ENCODE peak calls at places on chromosomes 2 and 18, in ten cellular contexts. One of them, this sample, is unnamed.

GRCh38 chr18:48922801-48923730 is 27.7 kb downstream of the SMAD7 start:
- DNase-seq in coronary artery: peak
- DNase-seq in BE2C: no peak
- DNase-seq in activated CD8-positive, alpha-beta T cell treated with anti-CD3 and anti-CD28 coated beads for 36 hours: no peak
- DNase-seq in mucosa of gallbladder: no peak
- DNase-seq in cardiac muscle cell: peak
- DNase-seq in SK-MEL-5: peak
- DNase-seq in Right ventricle myocardium superior: peak
- DNase-seq in amygdala: no peak
- DNase-seq in activated T-cell treated with anti-CD3 and anti-CD28 coated beads for 24 hours: no peak
- DNase-seq in this sample: peak

GRCh38 chr2:73642338-73643018 is at the start of gene NAT8:
- DNase-seq in coronary artery: no peak
- DNase-seq in amygdala: no peak
- DNase-seq in SK-MEL-5: peak
- DNase-seq in cardiac muscle cell: peak
- DNase-seq in Right ventricle myocardium superior: no peak
- DNase-seq in activated CD8-positive, alpha-beta T cell treated with anti-CD3 and anti-CD28 coated beads for 36 hours: no peak
- DNase-seq in activated T-cell treated with anti-CD3 and anti-CD28 coated beads for 24 hours: no peak
- DNase-seq in BE2C: no peak
- DNase-seq in mucosa of gallbladder: peak
- DNase-seq in this sample: no peak

GRCh38 chr18:37565138-37565984 is at the start of gene CELF4:
- DNase-seq in SK-MEL-5: peak
- DNase-seq in amygdala: peak
- DNase-seq in BE2C: peak
- DNase-seq in activated T-cell treated with anti-CD3 and anti-CD28 coated beads for 24 hours: no peak
- DNase-seq in coronary artery: no peak
- DNase-seq in Right ventricle myocardium superior: no peak
- DNase-seq in mucosa of gallbladder: no peak
- DNase-seq in cardiac muscle cell: no peak
- DNase-seq in activated CD8-positive, alpha-beta T cell treated with anti-CD3 and anti-CD28 coated beads for 36 hours: no peak
- DNase-seq in this sample: no peak

GRCh38 chr18:48806551-48807261 is 144.1 kb downstream of the SMAD7 start:
- DNase-seq in BE2C: no peak
- DNase-seq in coronary artery: peak
- DNase-seq in cardiac muscle cell: no peak
- DNase-seq in Right ventricle myocardium superior: peak
- DNase-seq in activated CD8-positive, alpha-beta T cell treated with anti-CD3 and anti-CD28 coated beads for 36 hours: peak
- DNase-seq in SK-MEL-5: peak
- DNase-seq in mucosa of gallbladder: no peak
- DNase-seq in activated T-cell treated with anti-CD3 and anti-CD28 coated beads for 24 hours: no peak
- DNase-seq in amygdala: no peak
- DNase-seq in this sample: no peak

GRCh38 chr2:204180671-204181070 is 244.1 kb downstream of the ICOS start:
- DNase-seq in BE2C: peak
- DNase-seq in activated T-cell treated with anti-CD3 and anti-CD28 coated beads for 24 hours: no peak
- DNase-seq in SK-MEL-5: peak
- DNase-seq in coronary artery: no peak
- DNase-seq in Right ventricle myocardium superior: no peak
- DNase-seq in mucosa of gallbladder: no peak
- DNase-seq in cardiac muscle cell: no peak
- DNase-seq in amygdala: no peak
- DNase-seq in activated CD8-positive, alpha-beta T cell treated with anti-CD3 and anti-CD28 coated beads for 36 hours: no peak
- DNase-seq in this sample: no peak

GRCh38 chr18:2104620-2105462 is 466.5 kb downstream of the METTL4 start:
- DNase-seq in cardiac muscle cell: peak
- DNase-seq in activated CD8-positive, alpha-beta T cell treated with anti-CD3 and anti-CD28 coated beads for 36 hours: peak
- DNase-seq in BE2C: peak
- DNase-seq in coronary artery: no peak
- DNase-seq in Right ventricle myocardium superior: peak
- DNase-seq in amygdala: no peak
- DNase-seq in SK-MEL-5: peak
- DNase-seq in activated T-cell treated with anti-CD3 and anti-CD28 coated beads for 24 hours: peak
- DNase-seq in mucosa of gallbladder: peak
- DNase-seq in this sample: peak

GRCh38 chr2:106147665-106148064 is 46.4 kb downstream of the UXS1 start:
- DNase-seq in cardiac muscle cell: no peak
- DNase-seq in activated T-cell treated with anti-CD3 and anti-CD28 coated beads for 24 hours: no peak
- DNase-seq in BE2C: no peak
- DNase-seq in Right ventricle myocardium superior: no peak
- DNase-seq in amygdala: no peak
- DNase-seq in coronary artery: no peak
- DNase-seq in SK-MEL-5: no peak
- DNase-seq in activated CD8-positive, alpha-beta T cell treated with anti-CD3 and anti-CD28 coated beads for 36 hours: peak
- DNase-seq in mucosa of gallbladder: no peak
- DNase-seq in this sample: no peak

GRCh38 chr2:74497777-74498499 is 1.5 kb downstream of the LBX2 start:
- DNase-seq in cardiac muscle cell: no peak
- DNase-seq in mucosa of gallbladder: peak
- DNase-seq in Right ventricle myocardium superior: no peak
- DNase-seq in BE2C: no peak
- DNase-seq in coronary artery: peak
- DNase-seq in SK-MEL-5: no peak
- DNase-seq in activated CD8-positive, alpha-beta T cell treated with anti-CD3 and anti-CD28 coated beads for 36 hours: peak
- DNase-seq in amygdala: no peak
- DNase-seq in activated T-cell treated with anti-CD3 and anti-CD28 coated beads for 24 hours: no peak
- DNase-seq in this sample: no peak

GRCh38 chr2:176085861-176086771 is 2.4 kb upstream of the EVX2 start:
- DNase-seq in cardiac muscle cell: peak
- DNase-seq in amygdala: no peak
- DNase-seq in SK-MEL-5: peak
- DNase-seq in activated T-cell treated with anti-CD3 and anti-CD28 coated beads for 24 hours: no peak
- DNase-seq in activated CD8-positive, alpha-beta T cell treated with anti-CD3 and anti-CD28 coated beads for 36 hours: no peak
- DNase-seq in Right ventricle myocardium superior: peak
- DNase-seq in coronary artery: peak
- DNase-seq in mucosa of gallbladder: no peak
- DNase-seq in BE2C: peak
- DNase-seq in this sample: no peak

GRCh38 chr2:190640124-190640523 is 8.8 kb upstream of the NAB1 start:
- DNase-seq in activated T-cell treated with anti-CD3 and anti-CD28 coated beads for 24 hours: no peak
- DNase-seq in activated CD8-positive, alpha-beta T cell treated with anti-CD3 and anti-CD28 coated beads for 36 hours: no peak
- DNase-seq in amygdala: no peak
- DNase-seq in cardiac muscle cell: peak
- DNase-seq in SK-MEL-5: no peak
- DNase-seq in BE2C: no peak
- DNase-seq in Right ventricle myocardium superior: no peak
- DNase-seq in mucosa of gallbladder: no peak
- DNase-seq in coronary artery: no peak
- DNase-seq in this sample: no peak

GRCh38 chr2:181678033-181678586 is 2.2 kb downstream of the NEUROD1 start:
- DNase-seq in BE2C: no peak
- DNase-seq in mucosa of gallbladder: peak
- DNase-seq in activated T-cell treated with anti-CD3 and anti-CD28 coated beads for 24 hours: peak
- DNase-seq in amygdala: no peak
- DNase-seq in cardiac muscle cell: peak
- DNase-seq in activated CD8-positive, alpha-beta T cell treated with anti-CD3 and anti-CD28 coated beads for 36 hours: peak
- DNase-seq in SK-MEL-5: peak
- DNase-seq in Right ventricle myocardium superior: peak
- DNase-seq in coronary artery: no peak
- DNase-seq in this sample: peak

GRCh38 chr2:220811952-220812570 is 760.0 kb downstream of the EPHA4 start:
- DNase-seq in Right ventricle myocardium superior: no peak
- DNase-seq in BE2C: no peak
- DNase-seq in cardiac muscle cell: no peak
- DNase-seq in amygdala: no peak
- DNase-seq in activated T-cell treated with anti-CD3 and anti-CD28 coated beads for 24 hours: no peak
- DNase-seq in activated CD8-positive, alpha-beta T cell treated with anti-CD3 and anti-CD28 coated beads for 36 hours: no peak
- DNase-seq in coronary artery: no peak
- DNase-seq in mucosa of gallbladder: no peak
- DNase-seq in SK-MEL-5: no peak
- DNase-seq in this sample: no peak

GRCh38 chr2:202718614-202719013 is 83.8 kb downstream of the FAM117B start:
- DNase-seq in cardiac muscle cell: peak
- DNase-seq in SK-MEL-5: peak
- DNase-seq in activated T-cell treated with anti-CD3 and anti-CD28 coated beads for 24 hours: no peak
- DNase-seq in Right ventricle myocardium superior: no peak
- DNase-seq in amygdala: no peak
- DNase-seq in activated CD8-positive, alpha-beta T cell treated with anti-CD3 and anti-CD28 coated beads for 36 hours: no peak
- DNase-seq in coronary artery: no peak
- DNase-seq in mucosa of gallbladder: no peak
- DNase-seq in BE2C: no peak
- DNase-seq in this sample: no peak

GRCh38 chr2:216286616-216287231 is 85.6 kb downstream of the MARCHF4 start:
- DNase-seq in amygdala: no peak
- DNase-seq in BE2C: no peak
- DNase-seq in coronary artery: no peak
- DNase-seq in Right ventricle myocardium superior: no peak
- DNase-seq in activated T-cell treated with anti-CD3 and anti-CD28 coated beads for 24 hours: no peak
- DNase-seq in activated CD8-positive, alpha-beta T cell treated with anti-CD3 and anti-CD28 coated beads for 36 hours: no peak
- DNase-seq in SK-MEL-5: no peak
- DNase-seq in mucosa of gallbladder: no peak
- DNase-seq in cardiac muscle cell: peak
- DNase-seq in this sample: no peak

GRCh38 chr2:178484245-178485041 is 4.2 kb downstream of the PLEKHA3 start:
- DNase-seq in amygdala: no peak
- DNase-seq in BE2C: peak
- DNase-seq in activated T-cell treated with anti-CD3 and anti-CD28 coated beads for 24 hours: no peak
- DNase-seq in coronary artery: no peak
- DNase-seq in Right ventricle myocardium superior: peak
- DNase-seq in SK-MEL-5: peak
- DNase-seq in mucosa of gallbladder: peak
- DNase-seq in activated CD8-positive, alpha-beta T cell treated with anti-CD3 and anti-CD28 coated beads for 36 hours: no peak
- DNase-seq in cardiac muscle cell: peak
- DNase-seq in this sample: peak

GRCh38 chr2:234770081-234770506 is 181.7 kb upstream of the SH3BP4 start:
- DNase-seq in cardiac muscle cell: peak
- DNase-seq in Right ventricle myocardium superior: no peak
- DNase-seq in coronary artery: no peak
- DNase-seq in SK-MEL-5: no peak
- DNase-seq in activated T-cell treated with anti-CD3 and anti-CD28 coated beads for 24 hours: no peak
- DNase-seq in activated CD8-positive, alpha-beta T cell treated with anti-CD3 and anti-CD28 coated beads for 36 hours: no peak
- DNase-seq in mucosa of gallbladder: no peak
- DNase-seq in amygdala: no peak
- DNase-seq in BE2C: peak
- DNase-seq in this sample: no peak

GRCh38 chr2:160406591-160407392 is 86.8 kb downstream of the RBMS1 start:
- DNase-seq in activated T-cell treated with anti-CD3 and anti-CD28 coated beads for 24 hours: peak
- DNase-seq in coronary artery: no peak
- DNase-seq in Right ventricle myocardium superior: peak
- DNase-seq in activated CD8-positive, alpha-beta T cell treated with anti-CD3 and anti-CD28 coated beads for 36 hours: peak
- DNase-seq in SK-MEL-5: peak
- DNase-seq in BE2C: peak
- DNase-seq in amygdala: no peak
- DNase-seq in cardiac muscle cell: peak
- DNase-seq in mucosa of gallbladder: peak
- DNase-seq in this sample: peak

GRCh38 chr18:63592506-63592905 is 5.4 kb downstream of the SERPINB13 start:
- DNase-seq in activated CD8-positive, alpha-beta T cell treated with anti-CD3 and anti-CD28 coated beads for 36 hours: no peak
- DNase-seq in BE2C: no peak
- DNase-seq in amygdala: no peak
- DNase-seq in activated T-cell treated with anti-CD3 and anti-CD28 coated beads for 24 hours: no peak
- DNase-seq in cardiac muscle cell: no peak
- DNase-seq in coronary artery: no peak
- DNase-seq in mucosa of gallbladder: no peak
- DNase-seq in SK-MEL-5: no peak
- DNase-seq in Right ventricle myocardium superior: no peak
- DNase-seq in this sample: no peak

GRCh38 chr2:138490673-138491494 is 10.7 kb upstream of the SPOPL start:
- DNase-seq in cardiac muscle cell: no peak
- DNase-seq in activated T-cell treated with anti-CD3 and anti-CD28 coated beads for 24 hours: no peak
- DNase-seq in Right ventricle myocardium superior: no peak
- DNase-seq in coronary artery: no peak
- DNase-seq in SK-MEL-5: no peak
- DNase-seq in BE2C: no peak
- DNase-seq in activated CD8-positive, alpha-beta T cell treated with anti-CD3 and anti-CD28 coated beads for 36 hours: no peak
- DNase-seq in amygdala: no peak
- DNase-seq in mucosa of gallbladder: no peak
- DNase-seq in this sample: no peak

GRCh38 chr2:209577376-209578357 is 153.8 kb downstream of the MAP2 start:
- DNase-seq in mucosa of gallbladder: no peak
- DNase-seq in activated CD8-positive, alpha-beta T cell treated with anti-CD3 and anti-CD28 coated beads for 36 hours: no peak
- DNase-seq in Right ventricle myocardium superior: no peak
- DNase-seq in amygdala: no peak
- DNase-seq in coronary artery: no peak
- DNase-seq in BE2C: peak
- DNase-seq in activated T-cell treated with anti-CD3 and anti-CD28 coated beads for 24 hours: no peak
- DNase-seq in cardiac muscle cell: peak
- DNase-seq in SK-MEL-5: peak
- DNase-seq in this sample: no peak

GRCh38 chr2:227310756-227311110 is 14.3 kb upstream of the MFF start:
- DNase-seq in amygdala: no peak
- DNase-seq in mucosa of gallbladder: no peak
- DNase-seq in activated CD8-positive, alpha-beta T cell treated with anti-CD3 and anti-CD28 coated beads for 36 hours: no peak
- DNase-seq in activated T-cell treated with anti-CD3 and anti-CD28 coated beads for 24 hours: no peak
- DNase-seq in cardiac muscle cell: no peak
- DNase-seq in coronary artery: no peak
- DNase-seq in SK-MEL-5: no peak
- DNase-seq in BE2C: no peak
- DNase-seq in Right ventricle myocardium superior: no peak
- DNase-seq in this sample: no peak

This sample was measured in adrenal gland.